ENCODE peak calls at places on chromosomes 16 and 17, in five cellular contexts. One of them, this sample, is unnamed.

GRCh38 chr16:1082952-1083675 is 10.6 kb downstream of the SSTR5 start:
- DNase-seq in WERI-Rb-1: no peak
- DNase-seq in left ventricle myocardium inferior: no peak
- DNase-seq in ascending aorta: no peak
- DNase-seq in thyroid gland: no peak
- DNase-seq in this sample: no peak

GRCh38 chr17:50218071-50218759 is 16.8 kb upstream of the COL1A1 start:
- DNase-seq in WERI-Rb-1: no peak
- DNase-seq in left ventricle myocardium inferior: no peak
- DNase-seq in ascending aorta: no peak
- DNase-seq in thyroid gland: no peak
- DNase-seq in this sample: no peak

GRCh38 chr17:6352016-6352415 is 82.9 kb downstream of the AIPL1 start:
- DNase-seq in WERI-Rb-1: no peak
- DNase-seq in left ventricle myocardium inferior: no peak
- DNase-seq in ascending aorta: no peak
- DNase-seq in thyroid gland: no peak
- DNase-seq in this sample: no peak

GRCh38 chr17:45020354-45021138 is 30.9 kb downstream of the DCAKD start:
- DNase-seq in WERI-Rb-1: peak; percentile 76
- DNase-seq in left ventricle myocardium inferior: no peak
- DNase-seq in ascending aorta: no peak
- DNase-seq in thyroid gland: peak; percentile 80
- DNase-seq in this sample: no peak

GRCh38 chr16:14182999-14183398 is 111.9 kb downstream of the MRTFB start:
- DNase-seq in WERI-Rb-1: no peak
- DNase-seq in left ventricle myocardium inferior: no peak
- DNase-seq in ascending aorta: no peak
- DNase-seq in thyroid gland: no peak
- DNase-seq in this sample: no peak

GRCh38 chr16:78127130-78127529 is 27.7 kb downstream of the WWOX start:
- DNase-seq in WERI-Rb-1: no peak
- DNase-seq in left ventricle myocardium inferior: no peak
- DNase-seq in ascending aorta: no peak
- DNase-seq in thyroid gland: no peak
- DNase-seq in this sample: no peak

GRCh38 chr16:30561212-30561816 is 3.1 kb upstream of the ZNF764 start:
- DNase-seq in WERI-Rb-1: no peak
- DNase-seq in left ventricle myocardium inferior: no peak
- DNase-seq in ascending aorta: no peak
- DNase-seq in thyroid gland: peak; percentile 52
- DNase-seq in this sample: peak; percentile 11

GRCh38 chr17:35807371-35808144 is 1.7 kb upstream of the TAF15 start:
- DNase-seq in WERI-Rb-1: no peak
- DNase-seq in left ventricle myocardium inferior: no peak
- DNase-seq in ascending aorta: no peak
- DNase-seq in thyroid gland: no peak
- DNase-seq in this sample: no peak

GRCh38 chr16:74709477-74709877 is 8.8 kb upstream of the MLKL start:
- DNase-seq in WERI-Rb-1: peak; percentile 74
- DNase-seq in left ventricle myocardium inferior: peak; percentile 68
- DNase-seq in ascending aorta: no peak
- DNase-seq in thyroid gland: peak; percentile 88
- DNase-seq in this sample: peak; percentile 79

GRCh38 chr17:72123964-72124791 is 3.4 kb downstream of the SOX9 start:
- DNase-seq in WERI-Rb-1: no peak
- DNase-seq in left ventricle myocardium inferior: no peak
- DNase-seq in ascending aorta: no peak
- DNase-seq in thyroid gland: peak; percentile 8
- DNase-seq in this sample: no peak

GRCh38 chr16:46996391-46996790 is 22.9 kb upstream of the DNAJA2 start:
- DNase-seq in WERI-Rb-1: no peak
- DNase-seq in left ventricle myocardium inferior: no peak
- DNase-seq in ascending aorta: no peak
- DNase-seq in thyroid gland: no peak
- DNase-seq in this sample: no peak

GRCh38 chr16:83940630-83941378 is 12.2 kb upstream of the OSGIN1 start:
- DNase-seq in WERI-Rb-1: no peak
- DNase-seq in left ventricle myocardium inferior: no peak
- DNase-seq in ascending aorta: no peak
- DNase-seq in thyroid gland: no peak
- DNase-seq in this sample: no peak

GRCh38 chr17:5526821-5527598 is 40.6 kb downstream of the MIS12 start:
- DNase-seq in WERI-Rb-1: peak; percentile 62
- DNase-seq in left ventricle myocardium inferior: peak; percentile 67
- DNase-seq in ascending aorta: peak; percentile 76
- DNase-seq in thyroid gland: no peak
- DNase-seq in this sample: no peak

GRCh38 chr17:40495140-40495539 is 6.3 kb downstream of the TNS4 start:
- DNase-seq in WERI-Rb-1: no peak
- DNase-seq in left ventricle myocardium inferior: no peak
- DNase-seq in ascending aorta: no peak
- DNase-seq in thyroid gland: no peak
- DNase-seq in this sample: no peak

GRCh38 chr17:82062984-82063368 is 2.6 kb downstream of the DUS1L start:
- DNase-seq in WERI-Rb-1: no peak
- DNase-seq in left ventricle myocardium inferior: no peak
- DNase-seq in ascending aorta: no peak
- DNase-seq in thyroid gland: no peak
- DNase-seq in this sample: no peak

GRCh38 chr17:77167472-77168306 is 26.9 kb downstream of the SEC14L1 start:
- DNase-seq in WERI-Rb-1: no peak
- DNase-seq in left ventricle myocardium inferior: no peak
- DNase-seq in ascending aorta: no peak
- DNase-seq in thyroid gland: no peak
- DNase-seq in this sample: no peak
- H3K9me3 ChIP-seq in WERI-Rb-1: peaks cover 25% of the 10 kb centered on the region
- H3K9me3 ChIP-seq in left ventricle myocardium inferior: peaks cover 20% of the 10 kb centered on the region
- H3K9me3 ChIP-seq in ascending aorta: peaks cover 13% of the 10 kb centered on the region
- H3K9me3 ChIP-seq in thyroid gland: no peaks in the 10 kb centered on the region
- H3K9me3 ChIP-seq in this sample: peaks cover 35% of the 10 kb centered on the region

GRCh38 chr17:54452666-54453348 is 447.8 kb upstream of the TOM1L1 start:
- DNase-seq in WERI-Rb-1: no peak
- DNase-seq in left ventricle myocardium inferior: no peak
- DNase-seq in ascending aorta: no peak
- DNase-seq in thyroid gland: no peak
- DNase-seq in this sample: no peak
- H3K9me3 ChIP-seq in WERI-Rb-1: peaks cover 20% of the 10 kb centered on the region
- H3K9me3 ChIP-seq in left ventricle myocardium inferior: peaks cover 54% of the 10 kb centered on the region
- H3K9me3 ChIP-seq in ascending aorta: no peaks in the 10 kb centered on the region
- H3K9me3 ChIP-seq in thyroid gland: no peaks in the 10 kb centered on the region
- H3K9me3 ChIP-seq in this sample: peaks cover 10% of the 10 kb centered on the region

GRCh38 chr16:31916056-31916488 is 42.5 kb downstream of the ZNF267 start:
- DNase-seq in WERI-Rb-1: no peak
- DNase-seq in left ventricle myocardium inferior: no peak
- DNase-seq in ascending aorta: no peak
- DNase-seq in thyroid gland: no peak
- DNase-seq in this sample: no peak

GRCh38 chr16:31920373-31920772 is 46.8 kb downstream of the ZNF267 start:
- DNase-seq in WERI-Rb-1: no peak
- DNase-seq in left ventricle myocardium inferior: no peak
- DNase-seq in ascending aorta: no peak
- DNase-seq in thyroid gland: no peak
- DNase-seq in this sample: no peak
- H3K9me3 ChIP-seq in WERI-Rb-1: peaks cover 9% of the 10 kb centered on the region
- H3K9me3 ChIP-seq in left ventricle myocardium inferior: peaks cover 100% of the 10 kb centered on the region
- H3K9me3 ChIP-seq in ascending aorta: peaks cover 58% of the 10 kb centered on the region
- H3K9me3 ChIP-seq in thyroid gland: peaks cover 17% of the 10 kb centered on the region
- H3K9me3 ChIP-seq in this sample: peaks cover 88% of the 10 kb centered on the region

DNA sequence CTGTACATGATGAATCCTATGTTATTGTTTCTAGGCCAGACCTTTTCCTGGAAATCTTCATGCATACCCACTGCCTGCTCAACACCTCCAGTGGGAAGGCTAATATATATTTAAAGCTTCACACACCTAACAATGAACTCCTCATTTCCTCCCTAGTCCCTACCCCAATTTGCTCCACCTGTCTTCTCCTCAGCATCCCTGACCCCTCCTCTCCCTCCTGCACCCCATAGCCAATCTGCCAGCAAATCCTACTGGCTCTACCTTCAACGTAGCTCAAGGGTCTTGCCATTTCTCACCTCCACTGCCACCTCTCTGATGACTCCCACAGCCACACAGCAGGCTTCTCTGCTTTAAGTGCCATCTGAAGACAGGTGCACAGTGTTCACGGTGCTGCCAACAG is 215.6 kb upstream of the WSB1 start:
- DNase-seq in WERI-Rb-1: no peak
- DNase-seq in left ventricle myocardium inferior: no peak
- DNase-seq in ascending aorta: no peak
- DNase-seq in thyroid gland: no peak
- DNase-seq in this sample: no peak
- H3K9me3 ChIP-seq in WERI-Rb-1: no peaks in the 10 kb centered on the region
- H3K9me3 ChIP-seq in left ventricle myocardium inferior: no peaks in the 10 kb centered on the region
- H3K9me3 ChIP-seq in ascending aorta: no peaks in the 10 kb centered on the region
- H3K9me3 ChIP-seq in thyroid gland: no peaks in the 10 kb centered on the region
- H3K9me3 ChIP-seq in this sample: no peaks in the 10 kb centered on the region

GRCh38 chr16:88290850-88291830 is 91.6 kb upstream of the ZNF469 start:
- DNase-seq in WERI-Rb-1: no peak
- DNase-seq in left ventricle myocardium inferior: peak; percentile 2
- DNase-seq in ascending aorta: no peak
- DNase-seq in thyroid gland: no peak
- DNase-seq in this sample: no peak
- H3K9me3 ChIP-seq in WERI-Rb-1: no peaks in the 10 kb centered on the region
- H3K9me3 ChIP-seq in left ventricle myocardium inferior: peaks cover 32% of the 10 kb centered on the region
- H3K9me3 ChIP-seq in ascending aorta: peaks cover 11% of the 10 kb centered on the region
- H3K9me3 ChIP-seq in thyroid gland: no peaks in the 10 kb centered on the region
- H3K9me3 ChIP-seq in this sample: peaks cover 8% of the 10 kb centered on the region

GRCh38 chr17:46991618-46992017 is 12.6 kb upstream of the RPRML start:
- DNase-seq in WERI-Rb-1: no peak
- DNase-seq in left ventricle myocardium inferior: no peak
- DNase-seq in ascending aorta: no peak
- DNase-seq in thyroid gland: peak; percentile 55
- DNase-seq in this sample: no peak

GRCh38 chr17:46994993-46995392 is 15.9 kb upstream of the RPRML start:
- DNase-seq in WERI-Rb-1: peak; percentile 85
- DNase-seq in left ventricle myocardium inferior: no peak
- DNase-seq in ascending aorta: no peak
- DNase-seq in thyroid gland: no peak
- DNase-seq in this sample: no peak

DNA sequence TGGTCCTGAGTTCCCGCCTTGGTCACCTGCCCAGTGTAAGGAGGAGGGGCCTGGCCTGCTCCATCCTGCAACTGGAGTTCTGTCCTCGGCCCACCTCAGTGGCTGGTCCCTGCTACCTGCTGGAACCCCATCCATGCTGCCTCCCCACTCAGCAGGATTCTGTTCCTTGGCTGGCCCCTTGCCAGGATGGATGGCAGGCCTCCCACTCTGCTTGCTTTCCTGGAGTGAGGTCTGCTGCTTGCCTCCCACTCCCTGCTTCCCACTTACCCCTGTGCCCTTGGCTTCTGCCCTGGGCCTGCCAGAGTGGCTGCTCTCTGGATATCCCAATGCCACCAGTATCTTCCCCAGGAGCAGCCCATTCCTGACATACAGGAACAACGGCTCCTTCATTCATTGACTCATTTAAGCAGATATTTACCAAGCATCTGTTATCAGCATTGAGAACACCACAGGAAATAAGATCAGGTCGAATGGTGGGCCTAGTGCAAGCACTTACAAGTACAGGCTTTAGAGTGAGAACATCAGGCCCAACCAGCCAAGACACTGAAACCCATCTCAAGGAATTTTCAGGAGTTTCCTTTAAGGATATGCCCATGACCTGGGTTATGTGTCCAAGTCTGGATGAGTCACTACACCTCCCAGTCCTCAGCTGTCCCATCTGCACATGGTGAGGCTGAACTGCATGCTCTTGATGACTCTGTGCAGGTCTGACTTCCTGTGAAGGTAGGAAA is 17.0 kb upstream of the RPRML start:
- DNase-seq in WERI-Rb-1: no peak
- DNase-seq in left ventricle myocardium inferior: no peak
- DNase-seq in ascending aorta: no peak
- DNase-seq in thyroid gland: no peak
- DNase-seq in this sample: no peak
- H3K9me3 ChIP-seq in WERI-Rb-1: peaks cover 9% of the 10 kb centered on the region
- H3K9me3 ChIP-seq in left ventricle myocardium inferior: no peaks in the 10 kb centered on the region
- H3K9me3 ChIP-seq in ascending aorta: no peaks in the 10 kb centered on the region
- H3K9me3 ChIP-seq in thyroid gland: no peaks in the 10 kb centered on the region
- H3K9me3 ChIP-seq in this sample: no peaks in the 10 kb centered on the region

DNA sequence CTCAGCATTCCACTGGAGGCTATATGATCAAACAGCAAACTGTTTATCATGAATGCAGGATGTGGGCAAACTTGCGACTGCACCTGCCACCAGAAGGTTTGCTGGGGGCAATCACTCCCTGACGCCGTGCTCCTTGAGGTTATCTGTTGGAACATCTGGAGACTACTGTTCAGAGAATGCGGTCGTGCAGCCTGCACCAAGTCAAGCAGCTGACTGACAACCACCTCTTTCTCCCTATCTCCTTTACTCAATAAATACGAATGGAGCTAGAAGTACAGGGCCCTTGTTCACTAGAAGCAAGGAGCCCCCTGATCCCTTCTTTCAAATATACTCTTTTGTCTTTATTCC is 2101.2 kb downstream of the TP53TG3F start:
- DNase-seq in WERI-Rb-1: no peak
- DNase-seq in left ventricle myocardium inferior: no peak
- DNase-seq in ascending aorta: no peak
- DNase-seq in thyroid gland: no peak
- DNase-seq in this sample: no peak
- H3K9me3 ChIP-seq in WERI-Rb-1: no peaks in the 10 kb centered on the region
- H3K9me3 ChIP-seq in left ventricle myocardium inferior: no peaks in the 10 kb centered on the region
- H3K9me3 ChIP-seq in ascending aorta: no peaks in the 10 kb centered on the region
- H3K9me3 ChIP-seq in thyroid gland: no peaks in the 10 kb centered on the region
- H3K9me3 ChIP-seq in this sample: peaks cover 27% of the 10 kb centered on the region

DNA sequence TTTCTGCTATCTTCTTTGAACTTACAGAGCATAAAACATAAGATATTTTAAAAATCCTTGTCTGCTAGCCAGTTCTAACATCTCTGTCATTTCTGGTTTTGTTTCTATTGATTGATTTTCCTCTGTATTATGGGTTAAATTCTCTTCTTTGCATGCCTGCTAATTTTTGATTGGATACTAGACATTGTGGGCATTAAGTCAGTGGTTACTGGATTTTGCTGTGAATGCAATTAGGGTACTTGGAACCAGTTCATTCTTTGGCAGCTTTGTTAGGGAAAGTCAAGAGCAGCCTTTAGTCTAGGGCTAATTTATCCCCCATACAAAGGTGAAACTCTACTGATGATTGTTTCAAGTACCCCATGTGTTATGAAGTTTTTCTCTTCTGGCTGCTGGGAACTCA is 127.0 kb upstream of the NACA2 start:
- DNase-seq in WERI-Rb-1: no peak
- DNase-seq in left ventricle myocardium inferior: no peak
- DNase-seq in ascending aorta: no peak
- DNase-seq in thyroid gland: no peak
- DNase-seq in this sample: no peak
- H3K9me3 ChIP-seq in WERI-Rb-1: peaks cover 16% of the 10 kb centered on the region
- H3K9me3 ChIP-seq in left ventricle myocardium inferior: peaks cover 49% of the 10 kb centered on the region
- H3K9me3 ChIP-seq in ascending aorta: peaks cover 3% of the 10 kb centered on the region
- H3K9me3 ChIP-seq in thyroid gland: no peaks in the 10 kb centered on the region
- H3K9me3 ChIP-seq in this sample: peaks cover 16% of the 10 kb centered on the region

GRCh38 chr17:54455251-54455868 is 445.3 kb upstream of the TOM1L1 start:
- DNase-seq in WERI-Rb-1: no peak
- DNase-seq in left ventricle myocardium inferior: no peak
- DNase-seq in ascending aorta: no peak
- DNase-seq in thyroid gland: no peak
- DNase-seq in this sample: no peak
- H3K9me3 ChIP-seq in WERI-Rb-1: peaks cover 20% of the 10 kb centered on the region
- H3K9me3 ChIP-seq in left ventricle myocardium inferior: peaks cover 58% of the 10 kb centered on the region
- H3K9me3 ChIP-seq in ascending aorta: no peaks in the 10 kb centered on the region
- H3K9me3 ChIP-seq in thyroid gland: no peaks in the 10 kb centered on the region
- H3K9me3 ChIP-seq in this sample: peaks cover 6% of the 10 kb centered on the region